ENCODE peak calls at places on chromosome 7, in four cellular contexts. H is HepG2, S is H1, K is K562. A is an unnamed sample.

GRCh38 chr7:21251166-21251806 is 176.6 kb upstream of the SP4 start:
- DNase-seq in K (no peak), H (peak), S (no peak), A (no peak)

GRCh38 chr7:33724201-33724600 is 181.1 kb upstream of the BMPER start:
- DNase-seq in K (no peak), S (no peak), H (no peak), A (no peak)

GRCh38 chr7:44963526-44964290 is 15.1 kb downstream of the MYO1G start:
- DNase-seq in H (no peak), S (peak), K (no peak), A (no peak)

GRCh38 chr7:110943686-110944350 is 147.1 kb upstream of the LRRN3 start:
- DNase-seq in S (no peak), H (no peak), K (no peak), A (no peak)

GRCh38 chr7:86926732-86927131 is 132.7 kb downstream of the ELAPOR2 start:
- DNase-seq in S (no peak), K (peak), H (peak), A (peak)

GRCh38 chr7:44226396-44226753 is 25.6 kb downstream of the YKT6 start:
- DNase-seq in S (no peak), H (no peak), K (no peak), A (no peak)

GRCh38 chr7:103560136-103560535 is 114.1 kb upstream of the SLC26A5 start:
- DNase-seq in S (no peak), K (no peak), H (no peak), A (no peak)

GRCh38 chr7:69787736-69788431 is 189.6 kb downstream of the AUTS2 start:
- DNase-seq in S (no peak), K (no peak), H (no peak), A (no peak)

GRCh38 chr7:1912472-1913289 is 242.6 kb downstream of the ELFN1 start:
- DNase-seq in S (no peak), H (no peak), K (no peak), A (no peak)

GRCh38 chr7:74042746-74043522 is 15.0 kb downstream of the ELN start:
- DNase-seq in S (no peak), K (no peak), H (no peak), A (no peak)

GRCh38 chr7:136677456-136678365 is 190.7 kb upstream of the CHRM2 start:
- DNase-seq in H (no peak), S (no peak), K (no peak), A (no peak)

GRCh38 chr7:116177009-116177408 is 33.3 kb upstream of the TES start:
- DNase-seq in K (no peak), S (no peak), H (no peak), A (no peak)

GRCh38 chr7:107918948-107919347 is 28.0 kb downstream of the DLD start:
- DNase-seq in K (no peak), H (no peak), S (no peak), A (no peak)
- H3K9ac ChIP-seq in K (no peak), H (no peak), S (no peak), A (no peak)

DNA sequence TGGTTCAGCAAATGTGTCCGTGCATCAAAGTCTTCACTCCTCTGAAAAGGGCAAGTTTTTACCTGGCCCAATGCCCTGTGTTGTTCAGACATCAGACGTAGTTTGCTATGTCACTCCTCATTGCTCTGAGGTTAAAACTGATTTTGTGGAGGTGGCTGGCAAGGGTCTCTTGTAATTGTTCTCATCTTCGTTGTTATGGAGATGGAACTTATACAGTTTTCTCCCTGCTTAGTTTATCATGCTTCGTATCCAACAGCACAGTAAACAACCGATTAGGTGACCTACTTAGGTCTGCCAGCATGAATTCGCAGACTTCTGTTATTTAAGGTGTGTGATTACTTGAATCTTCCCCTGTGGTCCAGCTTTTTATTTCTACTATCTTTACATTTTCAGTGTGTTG is 274.1 kb upstream of the SMIM30 start:
- DNase-seq in H (no peak), K (no peak), S (no peak), A (no peak)
- TF ChIP-seq FOSL1 in H (no peak), K (no peak), S (no peak), A (no peak)

GRCh38 chr7:99929730-99930053 is 272 bp upstream of the GJC3 start:
- DNase-seq in S (no peak), H (no peak), K (no peak), A (no peak)
- TF ChIP-seq CTCF in S (no peak), H (no peak), K (no peak), A (no peak)

DNA sequence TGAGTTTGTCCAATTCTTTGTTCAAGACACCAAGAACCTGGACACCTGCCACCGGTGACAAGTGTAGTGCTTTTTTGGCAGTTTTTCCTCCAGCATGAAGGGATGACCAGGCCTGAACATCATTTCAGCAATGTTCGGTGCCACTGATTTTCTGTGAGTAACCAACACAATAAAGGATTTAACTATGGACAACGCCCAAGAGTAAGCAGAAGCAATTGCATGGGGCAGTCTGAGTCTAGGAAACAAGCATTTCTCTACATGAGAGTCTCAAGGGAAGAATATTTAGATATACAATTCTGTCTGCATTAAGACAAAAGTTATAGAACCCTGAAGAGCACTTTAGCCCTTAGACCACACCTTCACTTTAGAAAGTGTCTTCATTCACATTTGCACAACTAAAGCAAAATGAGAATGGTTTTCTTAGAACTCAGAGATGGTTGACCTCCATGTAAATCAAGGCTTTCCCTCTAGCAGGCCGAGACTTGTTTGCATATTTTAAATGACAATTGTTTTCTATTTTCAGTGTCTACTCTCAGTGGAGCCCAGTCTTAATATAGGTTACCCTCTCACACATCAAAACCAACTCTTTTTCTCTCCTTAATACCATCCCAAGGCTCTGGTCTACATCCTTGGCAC is 25.5 kb upstream of the TRIM24 start:
- DNase-seq in H (no peak), K (no peak), S (no peak), A (no peak)
- H3K9ac ChIP-seq in H (no peak), K (no peak), S (no peak), A (no peak)

GRCh38 chr7:104848386-104848990 is 165.5 kb upstream of the KMT2E start:
- DNase-seq in H (peak), K (peak), S (peak), A (peak)
- TF ChIP-seq FOSL1 in H (no peak), K (no peak), S (no peak), A (no peak)

GRCh38 chr7:92527300-92528187 is 776 bp downstream of the PEX1 start:
- DNase-seq in K (peak), S (peak), H (peak), A (peak)
- TF ChIP-seq CTCF in K (no peak), S (no peak), H (no peak), A (no peak)

DNA sequence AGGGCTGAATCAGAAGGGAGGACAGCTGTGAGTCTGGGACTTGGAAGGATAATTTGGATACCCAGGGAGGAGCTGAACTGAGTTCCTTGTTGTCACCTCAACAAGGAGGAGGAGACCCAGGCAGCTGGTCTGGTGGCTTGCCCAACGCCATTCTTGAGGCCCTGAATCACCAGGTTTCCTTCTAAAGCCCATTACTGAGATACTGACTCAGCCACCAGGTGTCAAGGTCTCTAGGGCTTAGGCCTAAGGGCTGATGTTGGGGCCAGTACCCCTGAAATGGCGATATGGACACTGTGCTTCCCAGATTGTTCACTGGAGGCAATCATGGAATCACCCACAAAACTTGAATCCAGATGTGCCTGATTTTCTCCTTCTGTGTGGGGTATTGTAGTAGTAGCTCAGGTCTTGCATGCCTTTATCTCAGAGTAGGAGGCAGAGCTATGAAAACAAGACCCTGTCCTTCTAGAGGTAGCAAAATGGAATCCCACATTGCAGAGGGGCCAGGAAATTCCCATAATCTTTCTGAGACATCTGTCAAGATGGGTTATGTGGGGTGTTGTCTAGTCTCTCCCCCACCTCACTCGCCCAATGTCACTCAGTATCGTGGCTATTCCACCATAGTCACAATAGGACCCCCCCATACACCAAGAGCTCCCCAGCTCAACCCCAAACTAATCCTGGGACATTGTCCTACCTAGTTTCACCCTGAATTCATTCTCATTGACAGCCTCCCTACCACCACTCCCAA is 1.8 kb upstream of the ATG9B start:
- DNase-seq in K (no peak), S (no peak), H (no peak), A (no peak)
- H3K9ac ChIP-seq in K (peak), S (no peak), H (no peak), A (peak)

DNA sequence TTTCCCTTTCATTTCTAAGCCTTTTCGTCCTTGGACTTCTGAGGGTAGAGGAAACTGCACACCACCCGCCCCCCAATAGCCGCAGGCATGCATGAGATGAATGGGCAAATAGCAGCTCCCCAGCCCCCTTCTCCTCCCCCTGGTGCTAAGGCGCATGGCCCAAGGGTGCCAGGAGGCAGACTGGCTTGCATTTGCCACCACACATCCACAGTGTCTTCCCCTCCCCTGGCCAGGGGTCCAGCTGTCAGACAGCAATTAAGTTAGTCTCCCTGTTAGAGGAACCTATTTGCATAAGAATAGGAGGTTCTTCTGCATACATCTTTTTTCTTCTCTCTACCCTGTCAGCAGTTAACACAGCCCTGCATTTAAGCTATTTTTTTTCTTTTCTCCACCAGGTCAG is 20.2 kb downstream of the TOMM7 start:
- DNase-seq in S (peak), H (no peak), K (no peak), A (no peak)
- TF ChIP-seq FOSL1 in S (no peak), H (no peak), K (no peak), A (no peak)

GRCh38 chr7:151631149-151631967 is 111.7 kb upstream of the RHEB start:
- DNase-seq in H (no peak), K (no peak), S (no peak), A (no peak)
- TF ChIP-seq CTCF in H (no peak), K (no peak), S (no peak), A (peak)

DNA sequence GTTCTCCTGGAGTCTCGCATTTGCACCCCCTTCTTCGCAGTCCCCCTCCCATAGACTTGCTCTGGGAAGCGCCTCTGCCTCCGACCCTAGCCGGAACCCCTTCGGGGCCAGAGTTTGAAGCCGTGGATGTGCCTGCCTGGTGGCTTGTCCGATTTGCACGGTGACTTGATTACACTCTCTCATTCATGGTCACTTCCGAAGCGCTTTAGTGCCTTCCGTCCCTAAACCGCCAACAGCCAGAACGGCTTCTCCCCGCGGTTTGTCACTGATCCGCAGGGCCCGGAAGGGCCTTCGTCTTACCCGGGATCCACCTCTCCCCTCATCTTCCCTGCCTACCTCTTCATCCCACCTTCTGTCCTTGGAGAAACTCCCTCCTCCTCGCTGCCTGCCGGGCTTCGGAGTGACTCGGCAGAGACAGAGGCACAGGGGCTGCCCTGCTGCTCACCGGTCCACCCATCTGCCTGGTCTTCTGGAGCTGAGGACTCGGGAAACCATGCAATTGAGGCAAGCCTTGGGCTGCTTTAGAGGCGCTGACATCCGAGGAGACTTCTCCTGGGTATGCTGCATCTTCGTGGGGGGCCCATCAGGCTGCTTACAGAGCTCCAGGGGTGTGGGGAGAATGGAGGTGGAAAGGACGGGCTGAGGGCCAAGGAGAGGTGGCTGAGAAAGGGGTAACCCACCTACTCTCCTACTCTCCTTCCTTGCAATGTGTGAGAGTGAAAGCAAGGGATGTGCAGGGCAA is 847 bp upstream of the HOXA11 start:
- DNase-seq in S (peak), K (no peak), H (no peak), A (no peak)
- H3K9ac ChIP-seq in S (no peak), K (no peak), H (no peak), A (no peak)

A was measured in HCT116.